ENCODE peak calls at places on chromosomes 6 and 20, in six cellular contexts. T, W, H, J, U and L are unnamed samples.

GRCh38 chr20:8647868-8648495 is 420.9 kb upstream of the PLCB4 start:
- DNase-seq in W (no peak), J (no peak), H (no peak), U (no peak), T (peak), L (no peak)

GRCh38 chr6:296151-297122 is 4.2 kb downstream of the DUSP22 start:
- DNase-seq in J (no peak), U (no peak), T (peak), W (no peak), H (no peak), L (no peak)

GRCh38 chr6:154156135-154156948 is 117.3 kb downstream of the OPRM1 start:
- DNase-seq in W (peak), U (peak), J (no peak), H (peak), T (peak), L (no peak)

GRCh38 chr6:163123098-163123497 is 291.4 kb upstream of the QKI start:
- DNase-seq in T (no peak), W (no peak), H (no peak), J (no peak), U (no peak), L (no peak)

GRCh38 chr6:127938701-127939100 is 37.8 kb upstream of the THEMIS start:
- DNase-seq in J (no peak), W (peak), U (peak), T (peak), H (no peak), L (no peak)

GRCh38 chr20:56222945-56223344 is 25.6 kb upstream of the MC3R start:
- DNase-seq in J (no peak), W (no peak), T (no peak), U (no peak), H (no peak), L (no peak)

GRCh38 chr6:78995946-78996345 is 82.1 kb downstream of the PHIP start:
- DNase-seq in H (no peak), T (peak), W (peak), J (no peak), U (peak), L (no peak)

GRCh38 chr20:10671850-10672578 is 1.8 kb downstream of the JAG1 start:
- DNase-seq in W (peak), H (peak), U (peak), T (peak), J (no peak), L (peak)

GRCh38 chr6:153131037-153131981 is at the start of gene RGS17:
- DNase-seq in T (peak), W (no peak), U (peak), H (peak), J (no peak), L (no peak)

GRCh38 chr6:161095916-161096315 is 104.3 kb downstream of the MAP3K4 start:
- DNase-seq in T (no peak), J (no peak), W (no peak), U (no peak), H (no peak), L (no peak)

GRCh38 chr6:17932362-17932852 is 55.0 kb downstream of the KIF13A start:
- DNase-seq in W (peak), H (no peak), U (peak), J (peak), T (peak), L (peak)

GRCh38 chr6:126376682-126377081 is 36.8 kb downstream of the CENPW start:
- DNase-seq in H (no peak), J (no peak), T (no peak), W (no peak), U (no peak), L (no peak)

GRCh38 chr6:156780117-156780641 is 3.0 kb downstream of the ARID1B start:
- DNase-seq in J (no peak), W (peak), T (peak), H (peak), U (peak), L (peak)

GRCh38 chr6:27617700-27618689 is 145.1 kb upstream of the ZNF184 start:
- DNase-seq in J (no peak), T (peak), H (no peak), W (peak), U (peak), L (no peak)

GRCh38 chr6:170505306-170505705 is 47.8 kb downstream of the PSMB1 start:
- DNase-seq in U (no peak), H (no peak), J (no peak), T (no peak), W (no peak), L (no peak)

GRCh38 chr20:61352381-61353260 is 100.6 kb downstream of the CDH4 start:
- DNase-seq in W (no peak), H (no peak), J (no peak), U (no peak), T (no peak), L (no peak)

GRCh38 chr6:118325220-118325860 is 222.8 kb upstream of the PLN start:
- DNase-seq in J (peak), U (peak), W (peak), T (peak), H (no peak), L (peak)

GRCh38 chr6:112781236-112781635 is 434.1 kb downstream of the RFPL4B start:
- DNase-seq in W (no peak), U (peak), T (peak), H (no peak), J (no peak), L (no peak)

GRCh38 chr20:3784863-3785239 is 1.7 kb downstream of the CENPB start:
- DNase-seq in W (no peak), U (no peak), T (no peak), J (no peak), H (no peak), L (no peak)

GRCh38 chr6:100344321-100344720 is 120.4 kb downstream of the SIM1 start:
- DNase-seq in W (no peak), U (no peak), H (no peak), J (no peak), T (peak), L (no peak)

GRCh38 chr6:100512203-100512862 is 47.6 kb upstream of the SIM1 start:
- DNase-seq in T (peak), H (no peak), J (no peak), W (no peak), U (peak), L (no peak)

GRCh38 chr6:4880373-4880762 is 104.2 kb downstream of the CDYL start:
- DNase-seq in J (no peak), T (no peak), U (no peak), W (no peak), H (no peak), L (no peak)

GRCh38 chr20:24442909-24443308 is 26.5 kb upstream of the SYNDIG1 start:
- DNase-seq in U (no peak), T (no peak), H (no peak), W (no peak), J (no peak), L (no peak)

GRCh38 chr6:68978411-68978810 is 343.3 kb downstream of the ADGRB3 start:
- DNase-seq in W (no peak), J (no peak), U (no peak), T (no peak), H (no peak), L (no peak)

GRCh38 chr6:68976260-68976659 is 341.2 kb downstream of the ADGRB3 start:
- DNase-seq in T (no peak), U (no peak), W (peak), H (no peak), J (no peak), L (no peak)

GRCh38 chr6:68975064-68975463 is 340.0 kb downstream of the ADGRB3 start:
- DNase-seq in U (no peak), W (peak), H (no peak), T (peak), J (no peak), L (no peak)
- TF ChIP-seq CTCF in U (no peak), W (peak), H (no peak), T (no peak), J (no peak), L (no peak)

DNA sequence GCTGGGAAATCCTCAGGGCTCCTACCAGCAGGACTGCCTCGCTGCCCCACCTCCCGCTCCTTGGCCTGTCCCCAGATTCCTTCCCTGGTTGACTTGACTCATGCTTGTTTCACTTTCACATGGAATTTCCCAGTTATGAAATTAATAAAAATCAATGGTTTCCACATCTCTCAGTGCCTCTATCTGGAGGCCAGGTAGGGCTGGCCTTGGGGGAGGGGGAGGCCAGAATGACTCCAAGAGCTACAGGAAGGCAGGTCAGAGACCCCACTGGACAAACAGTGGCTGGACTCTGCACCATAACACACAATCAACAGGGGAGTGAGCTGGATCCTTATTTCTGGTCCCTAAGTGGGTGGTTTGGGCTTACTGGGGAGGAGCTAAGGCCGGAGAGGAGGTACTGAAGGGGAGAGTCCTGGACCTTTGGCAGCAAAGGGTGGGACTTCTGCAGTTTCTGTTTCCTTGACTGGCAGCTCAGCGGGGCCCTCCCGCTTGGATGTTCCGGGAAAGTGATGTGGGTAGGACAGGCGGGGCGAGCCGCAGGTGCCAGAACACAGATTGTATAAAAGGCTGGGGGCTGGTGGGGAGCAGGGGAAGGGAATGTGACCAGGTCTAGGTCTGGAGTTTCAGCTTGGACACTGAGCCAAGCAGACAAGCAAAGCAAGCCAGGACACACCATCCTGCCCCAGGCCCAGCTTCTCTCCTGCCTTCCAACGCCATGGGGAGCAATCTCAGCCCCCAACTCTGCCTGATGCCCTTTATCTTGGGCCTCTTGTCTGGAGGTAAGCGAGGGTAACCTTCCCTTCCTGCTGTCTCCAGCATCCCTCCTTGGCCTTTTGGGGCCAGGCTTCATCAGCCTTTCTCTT is at the start of gene CFB:
- DNase-seq in J (peak), H (peak), T (peak), W (no peak), U (peak), L (peak)
- H3K27ac ChIP-seq in J (peak), H (peak), T (no peak), W (no peak), U (peak), L (peak)

GRCh38 chr20:35617397-35618031 is 1.9 kb downstream of the SPAG4 start:
- DNase-seq in J (no peak), W (peak), T (peak), H (peak), U (peak), L (peak)
- TF ChIP-seq CTCF in J (peak), W (peak), T (peak), H (peak), U (peak), L (peak)

GRCh38 chr6:85464260-85464644 is 14.4 kb downstream of the NT5E start:
- DNase-seq in T (peak), W (no peak), U (peak), H (no peak), J (peak), L (peak)
- H3K27ac ChIP-seq in T (no peak), W (no peak), U (peak), H (peak), J (peak), L (peak)

GRCh38 chr6:44006872-44007303 is 120.4 kb downstream of the MRPL14 start:
- DNase-seq in J (no peak), H (no peak), W (no peak), U (no peak), T (no peak), L (no peak)

GRCh38 chr6:44009425-44010321 is 117.6 kb downstream of the MRPL14 start:
- DNase-seq in H (peak), W (no peak), U (peak), J (no peak), T (no peak), L (peak)

GRCh38 chr6:44007818-44008660 is 119.2 kb downstream of the MRPL14 start:
- DNase-seq in U (no peak), H (no peak), T (no peak), W (no peak), J (no peak), L (peak)

GRCh38 chr6:44010411-44011349 is 116.6 kb downstream of the MRPL14 start:
- DNase-seq in J (no peak), U (peak), H (no peak), W (no peak), T (peak), L (peak)

DNA sequence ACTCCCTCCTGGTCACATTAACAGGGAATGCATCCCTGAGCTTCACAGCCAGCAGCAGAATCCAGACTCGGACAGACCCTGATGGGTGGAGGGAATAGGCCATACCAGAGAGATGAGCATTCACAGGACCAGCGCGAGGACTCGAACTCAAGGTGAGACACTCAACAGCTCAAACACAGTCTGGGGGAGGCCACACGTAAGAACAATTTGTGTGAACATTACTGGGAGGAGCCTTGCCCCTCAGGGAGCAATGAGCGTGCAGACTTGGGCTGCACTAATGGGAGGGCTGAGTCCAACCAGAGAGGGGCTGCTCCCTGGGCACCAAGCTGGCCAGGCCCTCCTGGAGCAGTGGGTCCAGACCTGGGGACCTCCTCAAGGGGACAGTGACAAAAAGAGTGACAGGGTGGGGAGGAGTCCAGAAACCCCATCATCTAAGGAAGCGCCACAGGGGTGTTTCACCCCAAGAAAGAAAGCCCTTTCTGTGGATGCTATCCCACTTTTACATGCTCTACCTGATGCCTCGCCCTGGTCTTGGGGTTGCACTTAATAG is 118.4 kb downstream of the MRPL14 start:
- DNase-seq in U (no peak), J (no peak), H (no peak), T (no peak), W (no peak), L (peak)
- TF ChIP-seq CTCF in U (no peak), J (no peak), H (no peak), T (no peak), W (no peak), L (no peak)

DNA sequence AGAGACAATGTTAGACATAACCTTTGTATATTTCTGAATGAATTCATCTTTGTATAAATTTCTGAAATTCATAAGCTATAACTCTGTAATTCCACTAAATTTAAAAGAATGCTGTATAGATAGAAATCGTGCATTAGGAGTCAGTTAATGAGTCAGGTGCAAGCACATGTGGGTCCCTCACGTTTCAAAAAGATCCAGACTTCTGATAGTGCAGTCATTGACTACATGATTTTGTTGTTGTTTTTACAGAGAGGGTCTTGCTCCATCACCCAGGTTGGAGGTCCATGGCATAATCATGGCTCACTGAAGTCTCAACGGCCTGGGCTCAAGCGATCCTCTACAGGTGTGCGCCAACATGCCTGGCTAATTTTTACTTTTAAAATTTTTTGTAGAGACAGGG is 14.6 kb downstream of the ESF1 start:
- DNase-seq in J (no peak), U (no peak), W (no peak), T (no peak), H (no peak), L (no peak)
- H3K27ac ChIP-seq in J (no peak), U (no peak), W (no peak), T (no peak), H (no peak), L (no peak)

GRCh38 chr6:119716668-119717270 is 367.2 kb upstream of the MAN1A1 start:
- DNase-seq in J (no peak), T (no peak), W (no peak), H (no peak), U (no peak), L (no peak)

GRCh38 chr6:119726086-119726485 is 376.5 kb upstream of the MAN1A1 start:
- DNase-seq in H (no peak), W (no peak), J (no peak), T (no peak), U (no peak), L (no peak)

GRCh38 chr6:119717942-119718341 is 368.4 kb upstream of the MAN1A1 start:
- DNase-seq in H (no peak), U (no peak), W (no peak), T (no peak), J (no peak), L (no peak)

DNA sequence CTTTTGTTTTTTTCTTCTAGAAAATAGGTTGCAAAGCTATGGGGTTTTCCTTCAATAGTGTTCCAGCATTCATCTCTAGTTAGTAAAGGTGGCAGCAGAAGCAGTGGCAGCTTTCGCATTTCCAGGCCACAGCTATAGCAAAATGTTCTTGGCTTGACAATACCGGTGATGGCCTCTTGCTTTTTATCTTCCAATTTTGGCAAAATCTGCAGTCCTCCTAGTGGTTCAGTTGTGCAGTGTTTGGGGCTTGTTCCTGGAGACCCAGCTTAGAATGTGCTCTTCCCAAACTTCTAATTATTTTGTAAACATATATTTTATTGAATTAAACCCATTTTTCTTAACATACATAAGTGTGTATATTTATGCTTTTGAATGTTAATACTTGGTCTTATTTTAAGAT is 370.6 kb upstream of the MAN1A1 start:
- DNase-seq in J (no peak), H (no peak), T (peak), W (peak), U (peak), L (no peak)
- TF ChIP-seq CTCF in J (no peak), H (no peak), T (no peak), W (peak), U (no peak), L (no peak)

GRCh38 chr6:46930331-46930730 is 8.6 kb upstream of the ADGRF5 start:
- DNase-seq in H (no peak), T (no peak), J (no peak), W (no peak), U (no peak), L (no peak)
- H3K27ac ChIP-seq in H (no peak), T (no peak), J (no peak), W (no peak), U (no peak), L (no peak)

DNA sequence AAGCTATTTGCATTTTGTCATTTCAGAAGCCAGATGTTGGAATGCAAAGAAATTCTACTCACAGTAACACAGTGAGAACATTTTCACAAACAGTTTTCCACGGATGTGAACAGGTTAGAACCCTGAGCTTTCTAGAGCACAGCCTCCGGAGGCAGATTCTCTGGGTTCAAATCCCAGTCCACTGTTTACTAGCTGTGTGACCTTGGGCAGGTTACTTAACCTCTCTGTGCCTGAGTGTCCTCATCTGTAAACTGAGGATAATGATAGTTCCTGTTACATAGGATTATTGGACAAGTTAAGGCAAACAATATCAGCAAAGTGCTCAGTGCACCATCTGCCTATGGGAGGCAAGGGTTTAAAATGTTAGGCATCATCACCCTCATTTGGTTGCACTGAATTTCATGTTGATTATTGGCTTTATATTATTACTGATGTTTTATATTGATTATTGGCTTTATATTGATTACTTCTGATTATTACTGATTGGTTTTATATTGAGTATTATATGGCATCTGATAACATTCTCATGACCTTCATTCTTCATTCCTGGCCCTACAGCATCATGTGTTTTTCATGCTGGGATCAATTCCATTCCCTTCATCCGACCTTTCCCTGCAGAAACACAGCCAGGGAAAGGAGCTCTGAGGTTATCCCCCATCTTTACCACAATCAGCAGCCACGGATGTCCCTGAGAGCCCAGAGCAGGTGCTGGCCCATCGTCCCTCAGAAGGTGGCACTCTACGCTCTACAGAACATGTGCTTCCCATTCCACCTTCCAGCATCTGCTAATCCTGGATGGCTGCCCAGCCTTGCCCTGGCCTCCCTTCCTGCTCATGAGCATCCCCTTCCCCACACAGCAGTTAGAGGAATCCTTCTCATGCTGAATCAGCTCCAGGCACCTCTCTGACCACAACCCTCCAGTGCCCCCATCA is 283.1 kb downstream of the PREX1 start:
- DNase-seq in T (no peak), W (no peak), H (no peak), U (no peak), J (no peak), L (no peak)
- TF ChIP-seq CTCF in T (no peak), W (no peak), H (peak), U (no peak), J (no peak), L (no peak)